ENCODE peak calls at places on chromosomes 11 and 22, in nine cellular contexts. One of them, this sample, is unnamed. For H3K4me1, the result is how much of the 10 kb centered on the place peaks cover.

GRCh38 chr11:32388871-32389770 is 46.2 kb downstream of the WT1 start:
- DNase-seq in aorta: no peak
- DNase-seq in prostate gland: no peak
- DNase-seq in GM23248: no peak
- DNase-seq in SK-N-SH: no peak
- DNase-seq in tibial nerve: no peak
- DNase-seq in A549: no peak
- DNase-seq in left ventricle myocardium inferior: no peak
- DNase-seq in endodermal cell: no peak
- DNase-seq in this sample: no peak

GRCh38 chr22:37627091-37627490 is 12.4 kb upstream of the SH3BP1 start:
- DNase-seq in A549: no peak
- DNase-seq in tibial nerve: no peak
- DNase-seq in endodermal cell: no peak
- DNase-seq in aorta: no peak
- DNase-seq in SK-N-SH: no peak
- DNase-seq in GM23248: peak
- DNase-seq in left ventricle myocardium inferior: no peak
- DNase-seq in prostate gland: no peak
- DNase-seq in this sample: no peak

GRCh38 chr11:10314199-10315072 is 9.6 kb downstream of the ADM start:
- DNase-seq in A549: peak
- DNase-seq in GM23248: peak
- DNase-seq in left ventricle myocardium inferior: no peak
- DNase-seq in SK-N-SH: no peak
- DNase-seq in prostate gland: no peak
- DNase-seq in aorta: no peak
- DNase-seq in tibial nerve: no peak
- DNase-seq in endodermal cell: no peak
- DNase-seq in this sample: peak

GRCh38 chr22:31650391-31650790 is 11.6 kb downstream of the PISD start:
- DNase-seq in GM23248: peak
- DNase-seq in aorta: peak
- DNase-seq in prostate gland: no peak
- DNase-seq in A549: no peak
- DNase-seq in left ventricle myocardium inferior: no peak
- DNase-seq in endodermal cell: no peak
- DNase-seq in tibial nerve: no peak
- DNase-seq in SK-N-SH: no peak
- DNase-seq in this sample: peak

GRCh38 chr11:64088159-64089026 is 52.7 kb downstream of the FLRT1 start:
- DNase-seq in A549: peak
- DNase-seq in prostate gland: peak
- DNase-seq in aorta: no peak
- DNase-seq in SK-N-SH: no peak
- DNase-seq in tibial nerve: no peak
- DNase-seq in endodermal cell: peak
- DNase-seq in GM23248: no peak
- DNase-seq in left ventricle myocardium inferior: no peak
- DNase-seq in this sample: peak

GRCh38 chr11:79092791-79093313 is 348.0 kb downstream of the TENM4 start:
- DNase-seq in left ventricle myocardium inferior: no peak
- DNase-seq in A549: peak
- DNase-seq in prostate gland: peak
- DNase-seq in tibial nerve: no peak
- DNase-seq in GM23248: peak
- DNase-seq in SK-N-SH: no peak
- DNase-seq in endodermal cell: no peak
- DNase-seq in aorta: peak
- DNase-seq in this sample: no peak

GRCh38 chr11:77072851-77073327 is 6.1 kb downstream of the CAPN5 start:
- DNase-seq in aorta: no peak
- DNase-seq in prostate gland: no peak
- DNase-seq in left ventricle myocardium inferior: no peak
- DNase-seq in tibial nerve: no peak
- DNase-seq in GM23248: no peak
- DNase-seq in endodermal cell: peak
- DNase-seq in A549: no peak
- DNase-seq in SK-N-SH: no peak
- DNase-seq in this sample: no peak

GRCh38 chr11:131666006-131666405 is 295.6 kb downstream of the NTM start:
- DNase-seq in tibial nerve: no peak
- DNase-seq in SK-N-SH: no peak
- DNase-seq in aorta: no peak
- DNase-seq in endodermal cell: peak
- DNase-seq in left ventricle myocardium inferior: no peak
- DNase-seq in prostate gland: no peak
- DNase-seq in A549: no peak
- DNase-seq in GM23248: peak
- DNase-seq in this sample: no peak

GRCh38 chr11:70623906-70624597 is 225.7 kb downstream of the CTTN start:
- DNase-seq in prostate gland: no peak
- DNase-seq in tibial nerve: no peak
- DNase-seq in endodermal cell: no peak
- DNase-seq in left ventricle myocardium inferior: no peak
- DNase-seq in aorta: no peak
- DNase-seq in SK-N-SH: no peak
- DNase-seq in GM23248: no peak
- DNase-seq in A549: no peak
- DNase-seq in this sample: no peak

GRCh38 chr11:12126352-12127019 is 16.1 kb downstream of the MICAL2 start:
- DNase-seq in GM23248: peak
- DNase-seq in prostate gland: no peak
- DNase-seq in tibial nerve: no peak
- DNase-seq in SK-N-SH: no peak
- DNase-seq in aorta: peak
- DNase-seq in endodermal cell: peak
- DNase-seq in left ventricle myocardium inferior: no peak
- DNase-seq in A549: no peak
- DNase-seq in this sample: peak

GRCh38 chr11:47879259-47880184 is 31.4 kb upstream of the NUP160 start:
- DNase-seq in SK-N-SH: no peak
- DNase-seq in prostate gland: no peak
- DNase-seq in tibial nerve: no peak
- DNase-seq in aorta: no peak
- DNase-seq in A549: no peak
- DNase-seq in endodermal cell: no peak
- DNase-seq in GM23248: no peak
- DNase-seq in left ventricle myocardium inferior: no peak
- DNase-seq in this sample: no peak

GRCh38 chr11:69167130-69167915 is 11.6 kb downstream of the SMIM38 start:
- DNase-seq in left ventricle myocardium inferior: no peak
- DNase-seq in prostate gland: no peak
- DNase-seq in A549: no peak
- DNase-seq in aorta: peak
- DNase-seq in tibial nerve: no peak
- DNase-seq in GM23248: no peak
- DNase-seq in SK-N-SH: no peak
- DNase-seq in endodermal cell: peak
- DNase-seq in this sample: no peak

GRCh38 chr11:65885231-65885630 is 3.0 kb downstream of the FIBP start:
- DNase-seq in prostate gland: no peak
- DNase-seq in SK-N-SH: no peak
- DNase-seq in aorta: peak
- DNase-seq in tibial nerve: no peak
- DNase-seq in A549: no peak
- DNase-seq in GM23248: no peak
- DNase-seq in left ventricle myocardium inferior: no peak
- DNase-seq in endodermal cell: no peak
- DNase-seq in this sample: no peak

GRCh38 chr11:65883058-65883761 is 3.6 kb downstream of the CTSW start:
- DNase-seq in A549: no peak
- DNase-seq in tibial nerve: no peak
- DNase-seq in aorta: peak
- DNase-seq in prostate gland: no peak
- DNase-seq in GM23248: no peak
- DNase-seq in SK-N-SH: no peak
- DNase-seq in left ventricle myocardium inferior: no peak
- DNase-seq in endodermal cell: no peak
- DNase-seq in this sample: no peak

GRCh38 chr11:65884716-65885092 is 3.6 kb downstream of the FIBP start:
- DNase-seq in left ventricle myocardium inferior: peak
- DNase-seq in SK-N-SH: peak
- DNase-seq in tibial nerve: peak
- DNase-seq in endodermal cell: peak
- DNase-seq in aorta: peak
- DNase-seq in GM23248: peak
- DNase-seq in A549: peak
- DNase-seq in prostate gland: peak
- DNase-seq in this sample: peak

GRCh38 chr11:65882191-65883057 is 2.8 kb downstream of the CTSW start:
- DNase-seq in aorta: peak
- DNase-seq in A549: no peak
- DNase-seq in left ventricle myocardium inferior: no peak
- DNase-seq in SK-N-SH: no peak
- DNase-seq in tibial nerve: no peak
- DNase-seq in prostate gland: no peak
- DNase-seq in endodermal cell: no peak
- DNase-seq in GM23248: no peak
- DNase-seq in this sample: no peak

DNA sequence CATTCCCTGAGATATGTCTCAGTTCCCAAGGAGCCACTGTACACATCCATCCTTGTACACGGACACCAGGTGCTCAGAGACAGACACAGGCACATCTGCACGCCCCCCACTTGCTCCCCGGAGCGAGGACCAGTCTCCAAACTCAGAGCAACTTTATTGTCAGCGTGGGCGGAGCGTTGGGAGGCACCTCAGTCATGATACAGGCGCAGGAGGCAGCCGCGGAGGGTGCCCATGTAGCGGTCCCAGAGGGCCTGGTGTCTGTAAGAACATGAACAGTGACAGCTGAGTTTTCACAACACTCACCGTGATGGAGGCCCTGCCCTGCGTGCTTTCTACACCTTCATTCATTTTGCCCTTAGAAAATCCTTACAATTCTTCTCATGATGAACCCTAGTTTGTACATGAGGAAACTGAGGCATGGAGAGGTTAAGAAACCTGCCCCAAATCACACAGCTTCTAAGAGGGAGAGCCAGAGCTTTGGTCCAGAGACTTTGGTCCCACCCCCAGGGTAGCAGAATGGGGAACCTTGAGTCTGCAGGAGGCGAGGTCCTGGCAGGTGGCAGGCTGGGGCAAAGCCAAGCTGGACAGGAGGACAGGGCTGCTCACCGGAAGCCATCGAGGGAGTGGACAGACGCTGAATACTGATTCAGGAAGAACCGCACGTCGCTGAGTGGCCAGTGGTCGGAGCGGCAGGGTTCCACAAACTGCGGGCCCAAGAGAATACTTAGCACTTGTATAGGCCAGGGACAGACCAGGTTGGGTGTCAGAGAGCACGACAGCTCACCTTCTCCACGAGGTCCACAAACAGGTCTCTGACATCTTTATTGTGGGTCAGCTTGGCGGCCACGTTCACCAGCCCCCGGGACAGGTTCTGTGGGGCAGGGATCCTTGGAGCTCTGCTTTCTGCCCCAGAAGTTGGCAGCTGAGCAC is 4.2 kb downstream of the FIBP start:
- DNase-seq in SK-N-SH: no peak
- DNase-seq in prostate gland: no peak
- DNase-seq in left ventricle myocardium inferior: no peak
- DNase-seq in endodermal cell: no peak
- DNase-seq in tibial nerve: no peak
- DNase-seq in GM23248: no peak
- DNase-seq in aorta: peak
- DNase-seq in A549: no peak
- DNase-seq in this sample: peak
- H3K4me1 ChIP-seq in SK-N-SH: under half
- H3K4me1 ChIP-seq in prostate gland: under half
- H3K4me1 ChIP-seq in left ventricle myocardium inferior: under half
- H3K4me1 ChIP-seq in endodermal cell: under half
- H3K4me1 ChIP-seq in tibial nerve: under half
- H3K4me1 ChIP-seq in GM23248: under half
- H3K4me1 ChIP-seq in aorta: under half
- H3K4me1 ChIP-seq in A549: under half
- H3K4me1 ChIP-seq in this sample: under half

DNA sequence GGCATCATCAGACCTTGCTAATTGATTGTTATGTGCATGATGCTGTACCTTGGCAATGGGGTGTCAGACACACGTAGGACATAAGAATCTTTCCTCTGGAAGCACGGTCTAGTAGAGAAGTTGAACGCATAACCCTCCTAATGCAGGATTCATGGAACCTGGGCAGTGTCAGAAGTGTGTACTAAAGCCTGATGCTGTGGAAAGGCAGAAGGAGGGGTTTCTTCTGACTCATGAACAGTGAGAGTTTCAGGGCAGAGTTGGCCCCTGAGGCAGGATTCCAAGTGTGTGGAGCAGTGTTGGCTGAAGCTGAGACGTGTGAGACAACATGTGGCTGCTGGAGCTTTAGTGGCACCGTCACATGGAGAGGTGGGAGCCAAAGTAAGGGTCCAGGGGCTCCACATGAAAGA is 3.5 kb downstream of the PANX1 start:
- DNase-seq in A549: no peak
- DNase-seq in prostate gland: no peak
- DNase-seq in endodermal cell: peak
- DNase-seq in GM23248: peak
- DNase-seq in tibial nerve: no peak
- DNase-seq in aorta: peak
- DNase-seq in SK-N-SH: no peak
- DNase-seq in left ventricle myocardium inferior: no peak
- DNase-seq in this sample: no peak
- H3K4me1 ChIP-seq in A549: half or more
- H3K4me1 ChIP-seq in prostate gland: under half
- H3K4me1 ChIP-seq in endodermal cell: under half
- H3K4me1 ChIP-seq in GM23248: half or more
- H3K4me1 ChIP-seq in tibial nerve: under half
- H3K4me1 ChIP-seq in aorta: under half
- H3K4me1 ChIP-seq in SK-N-SH: half or more
- H3K4me1 ChIP-seq in left ventricle myocardium inferior: half or more
- H3K4me1 ChIP-seq in this sample: half or more

GRCh38 chr11:58613228-58613627 is 9.2 kb upstream of the CNTF start:
- DNase-seq in tibial nerve: no peak
- DNase-seq in endodermal cell: no peak
- DNase-seq in left ventricle myocardium inferior: no peak
- DNase-seq in aorta: no peak
- DNase-seq in SK-N-SH: no peak
- DNase-seq in GM23248: no peak
- DNase-seq in A549: no peak
- DNase-seq in prostate gland: no peak
- DNase-seq in this sample: no peak
- H3K4me1 ChIP-seq in tibial nerve: under half
- H3K4me1 ChIP-seq in endodermal cell: under half
- H3K4me1 ChIP-seq in left ventricle myocardium inferior: under half
- H3K4me1 ChIP-seq in aorta: under half
- H3K4me1 ChIP-seq in SK-N-SH: under half
- H3K4me1 ChIP-seq in GM23248: under half
- H3K4me1 ChIP-seq in A549: under half
- H3K4me1 ChIP-seq in prostate gland: under half
- H3K4me1 ChIP-seq in this sample: under half

GRCh38 chr11:65789230-65790103 is 2.6 kb downstream of the OVOL1 start:
- DNase-seq in aorta: no peak
- DNase-seq in GM23248: no peak
- DNase-seq in tibial nerve: no peak
- DNase-seq in prostate gland: no peak
- DNase-seq in left ventricle myocardium inferior: no peak
- DNase-seq in SK-N-SH: peak
- DNase-seq in A549: no peak
- DNase-seq in endodermal cell: peak
- DNase-seq in this sample: no peak
- H3K4me1 ChIP-seq in aorta: under half
- H3K4me1 ChIP-seq in GM23248: under half
- H3K4me1 ChIP-seq in tibial nerve: under half
- H3K4me1 ChIP-seq in prostate gland: under half
- H3K4me1 ChIP-seq in left ventricle myocardium inferior: under half
- H3K4me1 ChIP-seq in SK-N-SH: under half
- H3K4me1 ChIP-seq in A549: under half
- H3K4me1 ChIP-seq in endodermal cell: under half
- H3K4me1 ChIP-seq in this sample: under half

This sample was measured in upper lobe of left lung.